ENCODE peak calls at places on chromosomes 13 and 19, in four cellular contexts. J, Z, I and M are unnamed samples.

GRCh38 chr19:10568444-10568825 is 344 bp downstream of the CDKN2D start:
- DNase-seq in I (no peak), J (peak), Z (no peak), M (no peak)

GRCh38 chr13:98584668-98585397 is 7.9 kb upstream of the STK24 start:
- DNase-seq in J (no peak), I (no peak), Z (no peak), M (no peak)

GRCh38 chr19:46173886-46174475 is 25.9 kb downstream of the IGFL2 start:
- DNase-seq in Z (no peak), I (no peak), J (no peak), M (no peak)

GRCh38 chr13:99215466-99215865 is 14.8 kb downstream of the UBAC2 start:
- DNase-seq in I (no peak), Z (no peak), J (no peak), M (no peak)

GRCh38 chr13:28493740-28494536 is 990 bp downstream of the FLT1 start:
- DNase-seq in I (no peak), Z (no peak), J (no peak), M (peak)

GRCh38 chr13:69857188-69857821 is 250.3 kb upstream of the ATXN8OS start:
- DNase-seq in J (no peak), Z (peak), I (peak), M (no peak)

GRCh38 chr19:18278521-18279265 is 2.7 kb downstream of the JUND start:
- DNase-seq in I (no peak), J (peak), Z (no peak), M (no peak)

GRCh38 chr13:102724923-102725322 is 30.1 kb upstream of the METTL21C start:
- DNase-seq in Z (peak), J (peak), I (no peak), M (no peak)

GRCh38 chr19:18859676-18860301 is 28.0 kb downstream of the UPF1 start:
- DNase-seq in I (no peak), J (no peak), Z (no peak), M (no peak)

GRCh38 chr13:48849515-48849914 is 126.2 kb upstream of the FNDC3A start:
- DNase-seq in Z (no peak), I (no peak), J (no peak), M (no peak)

GRCh38 chr19:54208784-54209057 is 8.1 kb downstream of the RPS9 start:
- DNase-seq in I (no peak), J (no peak), Z (no peak), M (no peak)

GRCh38 chr13:48769107-48769704 is 115.5 kb downstream of the CYSLTR2 start:
- DNase-seq in J (peak), I (peak), Z (peak), M (peak)

GRCh38 chr19:38711726-38712153 is 32.5 kb downstream of the CAPN12 start:
- DNase-seq in Z (no peak), I (no peak), J (no peak), M (no peak)

GRCh38 chr13:50244913-50245574 is 229.8 kb downstream of the KCNRG start:
- DNase-seq in Z (peak), J (no peak), I (peak), M (no peak)

GRCh38 chr19:35793381-35794165 is 18.2 kb downstream of the ARHGAP33 start:
- DNase-seq in I (no peak), J (no peak), Z (no peak), M (no peak)

GRCh38 chr13:88637935-88638334 is 966.8 kb downstream of the SLITRK5 start:
- DNase-seq in J (no peak), I (no peak), Z (no peak), M (no peak)

GRCh38 chr13:55345197-55345596 is 1795.5 kb upstream of the PRR20A start:
- DNase-seq in Z (no peak), J (no peak), I (no peak), M (no peak)

GRCh38 chr13:110108348-110109139 is 198.4 kb downstream of the COL4A1 start:
- DNase-seq in J (peak), I (no peak), Z (no peak), M (no peak)

GRCh38 chr19:5804516-5805464 is at the start of gene NRTN:
- DNase-seq in I (no peak), J (no peak), Z (peak), M (peak)

GRCh38 chr19:50537769-50538230 is 24.1 kb upstream of the ASPDH start:
- DNase-seq in J (peak), I (no peak), Z (peak), M (peak)

GRCh38 chr19:10921909-10922637 is 6.4 kb downstream of the YIPF2 start:
- DNase-seq in J (no peak), Z (no peak), I (no peak), M (no peak)

GRCh38 chr19:4976412-4977298 is 7.7 kb downstream of the KDM4B start:
- DNase-seq in J (peak), Z (peak), I (no peak), M (no peak)

GRCh38 chr13:20924758-20925394 is 22.3 kb upstream of the XPO4 start:
- DNase-seq in Z (peak), J (peak), I (no peak), M (no peak)

GRCh38 chr13:48551329-48551728 is 18.4 kb upstream of the RCBTB2 start:
- DNase-seq in Z (no peak), I (no peak), J (no peak), M (no peak)

GRCh38 chr13:30907167-30907761 is 1.2 kb downstream of the MEDAG start:
- DNase-seq in Z (no peak), I (no peak), J (no peak), M (no peak)

GRCh38 chr13:48412881-48413351 is at the start of gene LPAR6:
- DNase-seq in J (peak), Z (no peak), I (no peak), M (no peak)

GRCh38 chr13:41462427-41462826 is 5.1 kb downstream of the RGCC start:
- DNase-seq in Z (no peak), J (no peak), I (no peak), M (no peak)

GRCh38 chr13:33278923-33279322 is 6.6 kb downstream of the STARD13 start:
- DNase-seq in Z (no peak), I (no peak), J (no peak), M (no peak)

GRCh38 chr13:46304546-46304945 is 82.5 kb downstream of the RUBCNL start:
- DNase-seq in Z (no peak), J (no peak), I (no peak), M (no peak)
- TF ChIP-seq SPI1 in Z (no peak), J (no peak), I (no peak), M (no peak)

DNA sequence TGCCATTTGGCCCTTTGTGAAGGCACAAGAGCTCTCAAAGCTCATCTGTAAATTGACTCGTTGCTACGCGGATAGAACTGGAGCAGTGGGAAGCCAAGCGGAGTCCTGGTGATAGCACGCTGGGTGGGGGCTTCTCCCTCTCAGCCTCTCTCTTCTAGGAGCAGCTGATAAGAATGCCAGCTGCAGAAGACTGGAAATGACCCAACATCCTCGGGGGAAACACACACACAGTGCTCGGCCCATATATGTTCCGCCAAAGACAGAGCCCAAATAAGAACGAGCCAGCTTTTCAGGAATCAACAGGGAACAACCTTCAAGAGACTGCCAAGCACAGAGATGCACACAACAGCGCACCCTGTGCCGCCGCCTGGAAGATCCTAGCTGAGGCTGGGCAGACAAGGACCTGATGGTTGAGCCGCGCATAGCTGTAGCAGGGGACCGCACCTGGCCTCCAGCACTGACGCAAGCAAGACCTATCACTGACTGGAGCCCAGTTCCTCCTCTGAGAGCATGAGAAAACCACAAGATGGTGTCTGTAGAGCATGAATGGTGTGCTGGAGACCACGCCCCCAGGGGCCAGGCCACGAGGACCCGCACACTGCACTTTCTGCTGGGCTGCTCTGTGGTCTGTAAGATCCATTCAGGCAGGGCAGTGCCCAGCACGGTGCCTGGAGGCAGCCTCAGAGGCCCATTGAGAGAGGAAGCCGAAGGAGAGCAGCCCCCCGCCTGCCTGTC is 16.0 kb upstream of the SLC35E1 start:
- DNase-seq in J (peak), Z (peak), I (peak), M (peak)
- TF ChIP-seq SPI1 in J (peak), Z (peak), I (peak), M (peak)

GRCh38 chr19:34224996-34225658 is 29.2 kb upstream of the GARRE1 start:
- DNase-seq in Z (no peak), J (no peak), I (no peak), M (no peak)

GRCh38 chr19:34228762-34229161 is 25.6 kb upstream of the GARRE1 start:
- DNase-seq in Z (no peak), J (no peak), I (no peak), M (no peak)

GRCh38 chr19:34228347-34228746 is 26.0 kb upstream of the GARRE1 start:
- DNase-seq in I (no peak), Z (no peak), J (no peak), M (no peak)

GRCh38 chr19:34225659-34226015 is 28.7 kb upstream of the GARRE1 start:
- DNase-seq in I (no peak), Z (no peak), J (no peak), M (no peak)

DNA sequence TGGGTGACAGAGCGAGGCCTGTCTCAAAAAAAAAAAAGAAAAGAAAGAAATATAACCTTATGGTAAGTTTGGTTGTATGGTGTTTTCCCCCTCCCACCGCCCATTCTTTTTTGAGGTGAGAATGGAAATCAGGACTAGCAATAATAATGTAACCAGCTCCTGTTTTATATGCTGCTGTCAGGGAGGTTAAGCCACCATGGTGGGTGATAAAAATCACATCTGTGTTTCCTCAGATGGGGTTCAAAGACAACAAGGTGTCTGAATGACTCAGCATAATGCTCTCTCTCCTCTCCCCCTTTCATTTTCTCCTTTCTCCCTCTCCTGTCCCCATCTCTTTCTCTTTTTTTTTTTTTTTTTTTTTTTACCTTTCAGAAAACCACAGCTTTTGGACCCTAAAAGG is 28.3 kb upstream of the GARRE1 start:
- DNase-seq in I (no peak), J (no peak), Z (no peak), M (no peak)
- TF ChIP-seq SPI1 in I (no peak), J (no peak), Z (no peak), M (no peak)

DNA sequence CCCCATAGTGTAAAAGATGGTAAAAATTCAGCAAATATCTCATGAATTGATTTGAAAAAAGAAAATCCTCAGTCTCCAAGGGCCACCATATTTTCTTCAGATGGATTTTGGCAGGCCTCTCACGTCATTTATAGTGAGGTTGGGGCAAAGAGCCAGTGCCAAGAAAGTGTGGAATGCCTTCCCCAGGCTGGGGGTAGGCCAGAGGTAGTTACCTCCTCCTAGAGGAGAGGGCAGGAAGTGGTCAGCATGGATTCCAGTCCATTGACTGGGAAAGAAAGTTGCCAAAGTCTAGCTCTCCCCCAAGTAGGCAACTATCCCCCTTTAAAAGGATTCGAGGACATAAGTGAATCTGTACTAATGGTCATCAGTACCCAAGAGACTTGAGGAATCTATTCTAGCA is 68.4 kb upstream of the KCTD4 start:
- DNase-seq in Z (peak), I (no peak), J (no peak), M (no peak)
- TF ChIP-seq SPI1 in Z (no peak), I (no peak), J (no peak), M (no peak)

GRCh38 chr19:47714339-47714738 is 1.1 kb downstream of the EHD2 start:
- DNase-seq in I (no peak), Z (no peak), J (no peak), M (no peak)

GRCh38 chr19:47713046-47714021 is at the start of gene EHD2:
- DNase-seq in Z (peak), J (peak), I (no peak), M (peak)

GRCh38 chr19:47719047-47719885 is 6.0 kb downstream of the EHD2 start:
- DNase-seq in I (no peak), Z (no peak), J (no peak), M (no peak)

GRCh38 chr19:47720669-47721068 is 7.4 kb downstream of the EHD2 start:
- DNase-seq in I (no peak), Z (no peak), J (no peak), M (no peak)

GRCh38 chr19:47716270-47716937 is 3.2 kb downstream of the EHD2 start:
- DNase-seq in Z (no peak), J (no peak), I (no peak), M (no peak)
- TF ChIP-seq SPI1 in Z (no peak), J (no peak), I (no peak), M (no peak)

GRCh38 chr19:2338055-2338615 is 9.7 kb downstream of the SPPL2B start:
- DNase-seq in Z (no peak), I (no peak), J (no peak), M (no peak)

GRCh38 chr19:2334986-2335846 is 6.7 kb downstream of the SPPL2B start:
- DNase-seq in J (no peak), Z (no peak), I (no peak), M (no peak)

GRCh38 chr19:2335848-2336247 is 7.4 kb downstream of the SPPL2B start:
- DNase-seq in I (no peak), Z (no peak), J (no peak), M (no peak)

GRCh38 chr19:2337329-2337707 is 8.8 kb downstream of the SPPL2B start:
- DNase-seq in J (no peak), Z (no peak), I (no peak), M (no peak)

DNA sequence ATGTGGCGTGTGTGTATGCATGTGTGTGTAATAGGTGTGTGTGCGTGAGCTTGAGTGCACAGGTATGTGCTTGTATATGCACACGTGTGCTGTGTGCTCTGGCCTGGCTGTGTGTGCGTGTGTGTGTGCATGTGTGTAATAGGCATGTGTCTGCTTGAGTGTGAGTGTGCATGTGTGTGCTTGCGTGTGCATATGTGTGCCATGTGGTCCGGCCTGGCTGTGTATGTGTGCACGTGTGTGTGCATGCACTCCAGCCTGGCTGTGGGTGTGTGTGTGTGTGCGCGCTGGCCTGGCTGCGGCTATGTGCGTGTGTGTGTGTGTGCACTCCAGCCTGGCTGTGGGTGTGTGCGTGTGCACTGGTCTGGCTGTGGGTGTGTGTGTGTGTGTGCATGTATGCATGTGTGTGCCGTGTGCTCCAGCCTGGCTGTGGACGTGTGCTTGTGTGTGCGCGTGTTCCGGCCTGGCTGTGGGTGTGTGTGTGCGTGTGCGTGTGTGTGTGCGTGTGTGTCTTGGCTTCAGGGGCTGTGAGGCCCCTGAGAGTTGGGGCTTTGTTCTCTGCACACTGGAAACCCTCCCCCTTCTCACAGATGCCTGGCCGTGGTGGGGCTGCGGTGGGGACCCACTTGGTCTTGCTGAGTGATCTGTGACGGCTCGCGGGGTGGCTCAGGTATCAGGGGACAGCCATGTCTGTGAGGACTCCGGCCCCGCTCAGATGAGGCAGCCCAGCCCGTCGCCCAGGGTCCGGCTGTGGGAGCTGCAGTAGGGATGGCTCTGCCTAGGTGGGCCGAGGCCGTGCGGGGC is 8.2 kb downstream of the SPPL2B start:
- DNase-seq in Z (no peak), I (no peak), J (no peak), M (no peak)
- TF ChIP-seq SPI1 in Z (no peak), I (no peak), J (no peak), M (no peak)

DNA sequence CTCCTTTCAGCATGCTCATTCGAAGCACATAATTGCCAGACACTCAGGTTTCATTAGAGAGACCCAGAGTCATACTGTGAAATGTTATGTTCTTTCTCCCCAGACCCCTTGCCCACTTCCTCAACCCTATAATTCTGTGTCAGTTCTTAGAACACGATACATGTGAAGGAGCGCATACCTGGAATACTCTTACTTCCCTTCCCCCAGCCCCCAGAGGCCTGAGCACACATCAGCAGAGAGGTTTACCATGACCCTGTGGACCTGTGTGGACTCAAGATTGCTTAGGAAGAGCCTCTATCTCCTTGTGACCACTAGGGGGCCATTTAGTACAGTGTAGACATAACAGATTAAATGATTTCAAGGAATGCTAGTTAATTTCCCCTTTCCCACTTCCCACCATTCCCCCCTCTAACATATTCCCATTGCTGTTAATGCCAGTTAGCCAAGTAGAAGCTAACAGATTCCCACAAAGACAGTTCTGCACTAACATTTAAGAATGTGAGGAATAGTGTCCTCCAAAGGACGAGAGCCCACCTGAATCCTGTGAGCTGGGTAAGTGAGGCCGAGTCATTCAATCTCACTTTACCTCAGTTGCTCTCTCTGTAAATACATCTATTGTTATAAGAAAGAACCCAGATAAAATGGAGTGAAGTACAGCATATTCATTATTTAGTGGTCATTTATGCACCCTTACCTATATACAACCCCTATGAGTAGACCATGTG is 154.2 kb upstream of the MAB21L1 start:
- DNase-seq in I (no peak), J (peak), Z (peak), M (peak)
- TF ChIP-seq SPI1 in I (no peak), J (no peak), Z (no peak), M (no peak)